ENCODE peak calls at places on chromosomes 4 and X, in four cellular contexts. M is esophagus squamous epithelium, W is choroid plexus epithelial cell, X is fibroblast of mammary gland. V is an unnamed sample.

GRCh38 chr4:141223418-141223817 is 2.7 kb downstream of the ZNF330 start:
- DNase-seq in M (no peak), W (no peak), X (no peak), V (no peak)

GRCh38 chrX:153414838-153415552 is 3.7 kb downstream of the ZFP92 start:
- DNase-seq in M (no peak), W (peak), X (peak), V (peak)

GRCh38 chr4:106063009-106063408 is 167.7 kb downstream of the NPNT start:
- DNase-seq in M (no peak), W (peak), X (no peak), V (peak)

GRCh38 chrX:53288173-53288572 is 6.8 kb upstream of the IQSEC2 start:
- DNase-seq in M (no peak), W (no peak), X (no peak), V (no peak)

GRCh38 chr4:125432078-125432477 is 117.3 kb downstream of the FAT4 start:
- DNase-seq in M (no peak), W (peak), X (peak), V (peak)

GRCh38 chrX:370963-371745 is 15.6 kb downstream of the PPP2R3B start:
- DNase-seq in M (no peak), W (no peak), X (no peak), V (no peak)

GRCh38 chr4:175614880-175615279 is 197.2 kb downstream of the GPM6A start:
- DNase-seq in M (no peak), W (no peak), X (no peak), V (no peak)

GRCh38 chr4:183323295-183323694 is 1.1 kb upstream of the CLDN24 start:
- DNase-seq in M (no peak), W (no peak), X (no peak), V (no peak)

GRCh38 chrX:2559124-2559523 is 58.3 kb upstream of the DHRSX start:
- DNase-seq in M (no peak), W (no peak), X (peak), V (no peak)

GRCh38 chr4:105361021-105361420 is 112.8 kb downstream of the PPA2 start:
- DNase-seq in M (no peak), W (no peak), X (no peak), V (no peak)

GRCh38 chrX:154696328-154697045 is 43.1 kb upstream of the CTAG2 start:
- DNase-seq in M (no peak), W (peak), X (peak), V (peak)

GRCh38 chrX:120358687-120359086 is 3.2 kb upstream of the ATP1B4 start:
- DNase-seq in M (no peak), W (no peak), X (peak), V (peak)

GRCh38 chrX:100743009-100743615 is 11.2 kb upstream of the SYTL4 start:
- DNase-seq in M (no peak), W (peak), X (no peak), V (peak)

GRCh38 chrX:40146471-40147398 is 49.0 kb upstream of the BCOR start:
- DNase-seq in M (no peak), W (peak), X (no peak), V (peak)

GRCh38 chr4:87975466-87975865 is at the start of gene SPP1:
- DNase-seq in M (no peak), W (peak), X (peak), V (no peak)

GRCh38 chrX:136215559-136215958 is 35.6 kb downstream of the MAP7D3 start:
- DNase-seq in M (no peak), W (no peak), X (peak), V (no peak)

GRCh38 chr4:111630705-111631104 is 514.5 kb upstream of the FAM241A start:
- DNase-seq in M (no peak), W (peak), X (peak), V (peak)

GRCh38 chr4:80202190-80202711 is 4.9 kb downstream of the PRDM8 start:
- DNase-seq in M (peak), W (peak), X (peak), V (peak)

GRCh38 chrX:155867821-155868220 is 13.3 kb upstream of the VAMP7 start:
- DNase-seq in M (no peak), W (no peak), X (no peak), V (no peak)

GRCh38 chr4:140888059-140888458 is 131.9 kb upstream of the TBC1D9 start:
- DNase-seq in M (no peak), W (no peak), X (no peak), V (no peak)

GRCh38 chr4:72631296-72631695 is 62.3 kb upstream of the ADAMTS3 start:
- DNase-seq in M (no peak), W (peak), X (peak), V (peak)

GRCh38 chr4:135777386-135777785 is 1575.8 kb upstream of the PABPC4L start:
- DNase-seq in M (no peak), W (peak), X (no peak), V (no peak)

GRCh38 chr4:69875986-69876542 is 16.1 kb upstream of the SULT1E1 start:
- DNase-seq in M (no peak), W (no peak), X (no peak), V (no peak)

GRCh38 chr4:55545133-55545532 is 1.6 kb downstream of the CLOCK start:
- DNase-seq in M (no peak), W (peak), X (peak), V (peak)

GRCh38 chr4:3880595-3881120 is 114.5 kb downstream of the ADRA2C start:
- DNase-seq in M (no peak), W (peak), X (peak), V (peak)

GRCh38 chr4:111066887-111067286 is 444.0 kb upstream of the PITX2 start:
- DNase-seq in M (no peak), W (peak), X (peak), V (no peak)

GRCh38 chr4:177596035-177596434 is 153.8 kb upstream of the AGA start:
- DNase-seq in M (no peak), W (peak), X (peak), V (peak)

GRCh38 chr4:84258905-84259830 is 239.9 kb downstream of the NKX6-1 start:
- DNase-seq in M (no peak), W (peak), X (peak), V (peak)

GRCh38 chr4:130026185-130026584 is 930.2 kb downstream of the C4orf33 start:
- DNase-seq in M (no peak), W (no peak), X (no peak), V (no peak)

GRCh38 chrX:78105944-78106650 is 2.0 kb downstream of the PGK1 start:
- DNase-seq in M (no peak), W (no peak), X (no peak), V (no peak)

GRCh38 chrX:78103656-78104446 is at the start of gene PGK1:
- DNase-seq in M (peak), W (peak), X (peak), V (peak)

GRCh38 chrX:78109458-78109857 is 5.4 kb downstream of the PGK1 start:
- DNase-seq in M (no peak), W (no peak), X (no peak), V (no peak)

GRCh38 chrX:78104447-78105176 is 564 bp downstream of the PGK1 start:
- DNase-seq in M (no peak), W (peak), X (peak), V (peak)

DNA sequence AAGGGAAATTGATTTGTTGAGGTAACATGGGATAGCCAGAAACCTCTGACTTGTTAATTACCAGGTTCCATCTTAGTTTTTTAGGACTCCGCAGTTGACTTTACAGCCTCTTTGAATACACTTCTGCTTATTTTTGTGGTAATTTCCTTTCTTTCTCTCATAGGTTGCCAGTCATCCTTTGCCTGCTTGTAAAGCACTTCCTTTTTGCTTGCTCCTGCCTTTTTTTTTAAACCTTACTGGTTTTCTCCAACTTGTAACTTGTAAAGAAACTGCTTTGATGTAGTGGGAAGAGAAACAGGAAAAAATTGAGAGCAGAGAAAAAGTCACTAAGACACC is 2.6 kb downstream of the PGK1 start:
- DNase-seq in M (no peak), W (no peak), X (no peak), V (no peak)
- H3K4me3 ChIP-seq in M (peak), W (no peak), X (no peak), V (peak)

DNA sequence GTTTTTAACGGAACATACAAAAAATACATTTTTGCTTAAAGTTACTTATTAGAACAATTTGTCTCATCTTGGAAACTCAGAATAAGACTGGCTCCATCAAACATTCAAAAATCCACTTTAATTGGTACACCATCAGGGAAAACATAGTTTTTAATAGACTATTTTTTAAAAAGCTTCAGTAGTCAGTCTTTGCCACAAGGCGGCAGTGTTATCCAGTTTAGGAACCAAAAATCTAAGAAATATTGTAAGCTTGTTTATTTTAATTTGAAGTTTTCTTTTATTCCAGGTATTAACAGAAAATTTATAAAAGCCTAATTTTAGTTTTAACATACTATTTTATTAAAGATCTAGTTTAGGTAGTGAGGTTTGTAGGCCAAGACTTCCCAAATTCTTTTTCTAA is 107.7 kb downstream of the APOOL start:
- DNase-seq in M (no peak), W (peak), X (peak), V (peak)
- TF ChIP-seq CTCF in M (peak), W (peak), X (peak), V (peak)

GRCh38 chr4:150080335-150080734 is 2.1 kb downstream of the DCLK2 start:
- DNase-seq in M (no peak), W (peak), X (peak), V (peak)
- H3K4me3 ChIP-seq in M (peak), W (no peak), X (no peak), V (no peak)

GRCh38 chr4:128830906-128831525 is 21.5 kb downstream of the JADE1 start:
- DNase-seq in M (no peak), W (peak), X (no peak), V (no peak)
- TF ChIP-seq CTCF in M (no peak), W (no peak), X (no peak), V (no peak)